ENCODE peak calls at places on chromosomes 4 and X, in four cellular contexts. H is HS-5, R is skeletal muscle cell, I is GM10248. J is an unnamed sample.

GRCh38 chrX:118448273-118448783 is 47.3 kb upstream of the DOCK11 start:
- DNase-seq in H (no peak), I (no peak), R (no peak), J (no peak)

GRCh38 chr4:73609688-73610087 is 10.5 kb downstream of the RASSF6 start:
- DNase-seq in H (no peak), R (peak), I (no peak), J (no peak)

GRCh38 chrX:96621811-96622210 is 62.8 kb upstream of the DIAPH2 start:
- DNase-seq in R (no peak), H (no peak), I (no peak), J (no peak)

GRCh38 chrX:56764153-56764974 is 35.3 kb downstream of the NBDY start:
- DNase-seq in I (peak), H (peak), R (no peak), J (peak)

GRCh38 chr4:173226401-173226888 is 57.8 kb downstream of the GALNT7 start:
- DNase-seq in H (no peak), I (no peak), R (no peak), J (no peak)

GRCh38 chr4:54556587-54556986 is 101.2 kb upstream of the KIT start:
- DNase-seq in R (no peak), H (no peak), I (no peak), J (no peak)

GRCh38 chrX:118226060-118226428 is 109.4 kb upstream of the KLHL13 start:
- DNase-seq in I (no peak), R (no peak), H (no peak), J (peak)

GRCh38 chr4:8886625-8887406 is 15.2 kb upstream of the HMX1 start:
- DNase-seq in R (no peak), H (no peak), I (no peak), J (no peak)

GRCh38 chr4:126899382-126899801 is 733.4 kb upstream of the INTU start:
- DNase-seq in I (no peak), R (peak), H (no peak), J (peak)

GRCh38 chr4:181761130-181761529 is 482.1 kb upstream of the TENM3 start:
- DNase-seq in H (no peak), R (peak), I (no peak), J (no peak)

GRCh38 chrX:131763674-131764073 is 219.8 kb downstream of the OR13H1 start:
- DNase-seq in R (no peak), I (peak), H (no peak), J (no peak)

GRCh38 chr4:146477054-146477453 is 44.7 kb downstream of the SLC10A7 start:
- DNase-seq in I (no peak), H (no peak), R (no peak), J (no peak)

GRCh38 chrX:71634366-71634765 is 16.1 kb upstream of the CXCR3 start:
- DNase-seq in R (no peak), I (no peak), H (no peak), J (no peak)

GRCh38 chr4:169079942-169080827 is 70.1 kb upstream of the CBR4 start:
- DNase-seq in I (peak), H (no peak), R (peak), J (no peak)

GRCh38 chr4:25727711-25728493 is 72.3 kb downstream of the SLC34A2 start:
- DNase-seq in R (no peak), H (no peak), I (no peak), J (peak)

GRCh38 chr4:3250956-3251690 is 2.2 kb downstream of the MSANTD1 start:
- DNase-seq in R (no peak), H (no peak), I (no peak), J (no peak)

GRCh38 chr4:184349283-184350039 is 124.9 kb downstream of the IRF2 start:
- DNase-seq in I (no peak), H (no peak), R (no peak), J (no peak)

GRCh38 chr4:145524535-145524934 is 42.9 kb downstream of the SMAD1 start:
- DNase-seq in R (no peak), H (no peak), I (peak), J (no peak)

GRCh38 chrX:49242545-49243066 is 7.3 kb downstream of the CCDC22 start:
- DNase-seq in I (no peak), R (no peak), H (no peak), J (no peak)

GRCh38 chrX:36087366-36087765 is 167.8 kb downstream of the CFAP47 start:
- DNase-seq in I (no peak), R (no peak), H (peak), J (no peak)

GRCh38 chrX:13307041-13307440 is 12.8 kb downstream of the ATXN3L start:
- DNase-seq in H (no peak), I (no peak), R (no peak), J (no peak)

GRCh38 chr4:139955600-139955999 is 198.4 kb downstream of the MAML3 start:
- DNase-seq in I (no peak), H (no peak), R (no peak), J (no peak)

GRCh38 chr4:55173580-55173979 is 48.2 kb upstream of the KDR start:
- DNase-seq in I (no peak), R (peak), H (no peak), J (peak)

GRCh38 chr4:6779667-6780565 is 2.6 kb upstream of the KIAA0232 start:
- DNase-seq in H (no peak), R (peak), I (no peak), J (no peak)

GRCh38 chrX:54808109-54808604 is 612 bp downstream of the MAGED2 start:
- DNase-seq in I (peak), H (no peak), R (no peak), J (no peak)

GRCh38 chrX:148856505-148856904 is 356.1 kb downstream of the AFF2 start:
- DNase-seq in R (no peak), I (no peak), H (no peak), J (no peak)

GRCh38 chrX:34656842-34657780 is at the start of gene TMEM47:
- DNase-seq in R (peak), I (peak), H (peak), J (no peak)

GRCh38 chrX:74383611-74384010 is 37.7 kb upstream of the SLC16A2 start:
- DNase-seq in R (no peak), H (peak), I (peak), J (peak)

J was measured in foreskin keratinocyte.